ENCODE peak calls at places on chromosome 1, in nine cellular contexts. G is CD8-positive, alpha-beta memory T cell; J is CD4-positive, alpha-beta memory T cell; S is IMR-90; A is GM23248; U is HCT116; R is CD8-positive, alpha-beta T cell; I is cardiac muscle cell; D is CD4-positive, CD25-positive, alpha-beta regulatory T cell. X is an unnamed sample.

GRCh38 chr1:223378754-223379153 is 14.5 kb upstream of the CCDC185 start:
- DNase-seq in G (no peak), J (no peak), S (no peak), A (no peak), U (peak; percentile 7), R (no peak), I (no peak), D (no peak), X (no peak)

GRCh38 chr1:228101994-228102790 is 933 bp downstream of the C1orf35 start:
- DNase-seq in G (peak; percentile 80), J (peak; percentile 64), S (no peak), A (peak; percentile 66), U (no peak), R (no peak), I (peak; percentile 30), D (peak; percentile 65), X (peak; percentile 54)

GRCh38 chr1:61888808-61889207 is 146.5 kb downstream of the PATJ start:
- DNase-seq in G (no peak), J (no peak), S (no peak), A (no peak), U (no peak), R (no peak), I (no peak), D (no peak), X (no peak)

GRCh38 chr1:24437631-24438396 is 22.2 kb downstream of the NIPAL3 start:
- DNase-seq in G (no peak), J (no peak), S (peak; percentile 31), A (peak; percentile 73), U (no peak), R (no peak), I (peak; percentile 18), D (no peak), X (peak; percentile 18)

GRCh38 chr1:19322481-19322880 is 10.4 kb downstream of the SLC66A1 start:
- DNase-seq in G (peak; percentile 32), J (no peak), S (no peak), A (no peak), U (no peak), R (no peak), I (no peak), D (no peak), X (no peak)

GRCh38 chr1:21534674-21535378 is 25.6 kb downstream of the ALPL start:
- DNase-seq in G (no peak), J (no peak), S (peak; percentile 77), A (peak; percentile 28), U (peak; percentile 29), R (no peak), I (peak; percentile 80), D (peak; percentile 29), X (peak; percentile 80)

GRCh38 chr1:91687452-91687851 is 186.8 kb downstream of the CDC7 start:
- DNase-seq in G (no peak), J (no peak), S (no peak), A (no peak), U (no peak), R (no peak), I (peak; percentile 44), D (no peak), X (peak; percentile 59)

GRCh38 chr1:155003766-155004351 is 1.3 kb downstream of the ZBTB7B start:
- DNase-seq in G (no peak), J (no peak), S (peak; percentile 38), A (peak; percentile 63), U (no peak), R (no peak), I (peak; percentile 60), D (peak; percentile 53), X (peak; percentile 73)

GRCh38 chr1:57637155-57637554 is 213.3 kb upstream of the DAB1 start:
- DNase-seq in G (no peak), J (no peak), S (peak; percentile 40), A (peak; percentile 79), U (no peak), R (no peak), I (peak; percentile 74), D (no peak), X (no peak)

GRCh38 chr1:53579221-53580008 is 120.2 kb downstream of the DMRTB1 start:
- DNase-seq in G (no peak), J (no peak), S (no peak), A (no peak), U (no peak), R (no peak), I (no peak), D (no peak), X (no peak)

GRCh38 chr1:161052899-161053298 is 7.1 kb upstream of the USF1 start:
- DNase-seq in G (no peak), J (no peak), S (peak; percentile 21), A (peak; percentile 37), U (no peak), R (no peak), I (no peak), D (no peak), X (no peak)

DNA sequence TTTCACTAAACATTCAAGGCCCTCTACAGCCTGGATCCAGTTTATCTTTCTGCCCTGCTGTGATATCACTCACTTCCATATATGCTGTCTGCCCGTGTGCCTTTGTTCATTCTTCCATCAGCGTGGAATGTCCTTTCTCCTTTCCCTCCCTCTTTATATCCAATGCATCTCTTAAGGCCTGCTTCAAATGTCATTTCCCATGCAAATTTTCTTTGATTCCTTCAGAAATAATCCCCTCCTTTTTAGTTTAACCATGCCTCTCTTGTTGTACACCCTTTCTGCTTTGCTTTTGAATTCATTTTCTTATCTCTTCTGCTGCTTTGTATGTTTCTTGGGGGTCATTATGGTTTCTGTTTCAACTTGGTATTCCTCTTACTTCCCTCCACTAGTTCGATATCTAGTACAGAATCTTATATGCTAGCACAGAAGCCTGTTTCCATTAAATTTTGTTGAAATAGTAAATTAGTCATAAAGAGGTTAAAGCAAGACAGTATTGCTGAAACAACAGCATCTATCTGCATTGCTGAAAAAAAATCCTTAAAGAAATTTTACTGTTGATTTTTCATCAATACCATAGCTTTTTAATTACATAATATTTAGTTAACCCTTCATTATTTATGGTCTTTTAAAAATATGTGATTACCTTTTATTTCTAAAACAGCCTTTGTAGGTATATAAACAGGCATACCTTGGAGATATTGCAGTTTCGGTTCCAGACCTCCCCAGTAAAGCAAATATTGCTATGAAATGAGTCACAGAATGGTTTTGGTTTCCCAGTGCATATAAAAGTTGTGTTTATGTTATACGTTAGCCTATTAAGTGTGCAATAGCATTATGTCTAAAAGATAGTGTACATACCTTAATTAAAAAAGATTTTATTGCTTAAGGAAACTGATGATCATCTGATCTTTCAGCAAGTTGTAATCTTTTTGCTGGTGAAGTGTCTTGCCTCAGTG is 44.4 kb downstream of the XCL2 start:
- DNase-seq in G (no peak), J (no peak), S (peak; percentile 33), A (no peak), U (no peak), R (no peak), I (no peak), D (no peak), X (no peak)
- H3K4me1 ChIP-seq in G (peaks cover 13% of the 10 kb centered on the region), J (no peaks in the 10 kb centered on the region), S (peaks cover 4% of the 10 kb centered on the region), A (peaks cover 9% of the 10 kb centered on the region), U (no peaks in the 10 kb centered on the region), R (peaks cover 5% of the 10 kb centered on the region), I (peaks cover 53% of the 10 kb centered on the region), D (no peaks in the 10 kb centered on the region), X (peaks cover 31% of the 10 kb centered on the region)

DNA sequence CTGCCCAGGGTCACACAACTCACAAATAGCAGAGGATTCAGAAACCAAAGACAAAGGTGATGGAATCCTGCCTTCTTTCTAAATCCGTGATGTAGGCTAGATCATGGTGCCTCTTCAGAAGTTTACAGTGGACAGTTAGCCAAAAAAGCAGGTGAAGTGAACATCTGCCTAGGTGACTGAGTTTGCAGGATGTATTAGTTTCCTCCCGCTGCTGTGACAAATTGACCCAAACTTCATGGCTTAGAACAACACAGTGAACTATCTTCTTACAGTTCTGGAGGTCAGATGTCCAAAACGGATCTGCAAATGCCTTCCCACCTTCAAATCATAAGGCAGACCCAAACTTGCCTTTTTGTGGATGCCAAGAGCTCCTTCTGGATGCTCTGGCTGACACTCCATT is 3.2 kb upstream of the TMEM51 start:
- DNase-seq in G (no peak), J (no peak), S (no peak), A (no peak), U (no peak), R (no peak), I (no peak), D (no peak), X (no peak)
- H3K4me3 ChIP-seq in G (no peak overlapping the region), J (no peak overlapping the region), S (no peak overlapping the region), A (no peak overlapping the region), U (no peak overlapping the region), R (no peak overlapping the region), I (no peak overlapping the region), D (no peak overlapping the region), X (no peak overlapping the region)

GRCh38 chr1:206517784-206518183 is 10.5 kb downstream of the RASSF5 start:
- DNase-seq in G (no peak), J (no peak), S (no peak), A (no peak), U (no peak), R (no peak), I (no peak), D (no peak), X (no peak)
- H3K4me1 ChIP-seq in G (no peaks in the 10 kb centered on the region), J (no peaks in the 10 kb centered on the region), S (peaks cover 13% of the 10 kb centered on the region), A (peaks cover 15% of the 10 kb centered on the region), U (peaks cover 23% of the 10 kb centered on the region), R (no peaks in the 10 kb centered on the region), I (peaks cover 69% of the 10 kb centered on the region), D (no peaks in the 10 kb centered on the region), X (peaks cover 27% of the 10 kb centered on the region)

GRCh38 chr1:156859523-156860112 is 701 bp upstream of the INSRR start:
- DNase-seq in G (no peak), J (no peak), S (no peak), A (peak; percentile 55), U (no peak), R (no peak), I (peak; percentile 32), D (no peak), X (peak; percentile 55)
- H3K4me3 ChIP-seq in G (peak overlapping the region; percentile 46), J (no peak overlapping the region), S (peak overlapping the region; percentile 13), A (peak overlapping the region; percentile 68), U (peak overlapping the region; percentile 55), R (peak overlapping the region; percentile 73), I (peak overlapping the region; percentile 17), D (no peak overlapping the region), X (peak overlapping the region; percentile 71)

DNA sequence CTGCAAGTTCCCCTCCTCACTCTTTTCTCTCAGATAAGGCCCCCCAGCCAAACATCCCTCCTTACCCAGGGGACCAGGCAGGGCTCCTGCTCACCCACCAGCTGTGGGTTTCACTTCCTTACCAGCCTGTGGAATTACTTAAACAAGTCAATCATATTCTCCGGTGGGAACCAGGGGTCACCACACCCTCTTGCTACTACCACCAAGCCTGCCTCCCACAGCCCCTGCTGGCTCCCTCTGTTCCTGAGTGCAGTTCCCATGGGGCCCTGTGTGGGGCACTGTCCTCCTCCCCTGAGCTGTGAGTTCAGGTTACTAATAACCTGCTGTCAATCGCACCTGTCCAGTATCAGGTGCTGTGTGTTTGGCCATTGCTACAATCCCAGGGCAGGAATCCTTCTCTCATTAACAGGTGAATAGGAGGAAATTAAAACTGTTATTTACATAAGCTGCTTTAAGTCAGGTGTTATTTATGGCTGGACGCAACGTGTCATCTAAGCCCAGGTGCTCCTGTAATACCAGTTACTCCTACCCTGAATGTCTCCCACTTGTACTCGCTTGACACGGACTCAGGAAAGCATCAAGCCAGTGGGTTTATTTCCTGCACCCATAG is 53.1 kb upstream of the LBR start:
- DNase-seq in G (peak; percentile 63), J (peak; percentile 38), S (no peak), A (peak; percentile 49), U (peak; percentile 38), R (no peak), I (peak; percentile 43), D (peak; percentile 48), X (peak; percentile 42)
- H3K4me1 ChIP-seq in G (peaks cover 21% of the 10 kb centered on the region), J (peaks cover 22% of the 10 kb centered on the region), S (peaks cover 4% of the 10 kb centered on the region), A (peaks cover 22% of the 10 kb centered on the region), U (no peaks in the 10 kb centered on the region), R (peaks cover 25% of the 10 kb centered on the region), I (no peaks in the 10 kb centered on the region), D (peaks cover 9% of the 10 kb centered on the region), X (peaks cover 9% of the 10 kb centered on the region)

GRCh38 chr1:166840309-166841302 is 1.3 kb downstream of the POGK start:
- DNase-seq in G (no peak), J (no peak), S (peak; percentile 46), A (peak; percentile 33), U (no peak), R (no peak), I (peak; percentile 23), D (no peak), X (peak; percentile 13)
- H3K4me3 ChIP-seq in G (peak overlapping the region; percentile 66), J (peak overlapping the region; percentile 19), S (peak overlapping the region; percentile 80), A (peak overlapping the region; percentile 83), U (peak overlapping the region; percentile 76), R (peak overlapping the region; percentile 54), I (peak overlapping the region; percentile 54), D (peak overlapping the region; percentile 71), X (peak overlapping the region; percentile 81)

X was measured in adipocyte.